ENCODE peak calls at places on chromosomes 5 and 9, in five cellular contexts. C is ELR; G is IMR-90; Q is endothelial cell of umbilical vein; F is CD4-positive, alpha-beta T cell. Z is an unnamed sample.

GRCh38 chr5:128378636-128379035 is 159.4 kb downstream of the FBN2 start:
- DNase-seq in C (no peak), G (peak), F (no peak), Q (no peak), Z (no peak)

GRCh38 chr5:64210866-64211265 is 45.2 kb downstream of the RNF180 start:
- DNase-seq in Q (peak), C (peak), G (peak), F (no peak), Z (peak)

GRCh38 chr5:176611435-176611834 is 1.5 kb upstream of the GPRIN1 start:
- DNase-seq in Q (peak), G (peak), F (peak), C (peak), Z (peak)

GRCh38 chr5:133814152-133814551 is 154.3 kb downstream of the C5orf15 start:
- DNase-seq in C (no peak), Q (no peak), F (no peak), G (no peak), Z (peak)

GRCh38 chr9:89021154-89021803 is 30.0 kb downstream of the S1PR3 start:
- DNase-seq in F (no peak), G (peak), Q (peak), C (peak), Z (peak)

GRCh38 chr5:165457854-165458481 is 1952.5 kb downstream of the MAT2B start:
- DNase-seq in Q (peak), G (peak), C (peak), F (no peak), Z (peak)

GRCh38 chr9:137974746-137975526 is 97.4 kb downstream of the CACNA1B start:
- DNase-seq in G (no peak), Q (no peak), F (no peak), C (no peak), Z (no peak)

GRCh38 chr5:43704243-43704642 is 101.3 kb downstream of the NNT start:
- DNase-seq in C (no peak), Q (no peak), G (no peak), F (no peak), Z (no peak)

GRCh38 chr9:91734371-91734981 is 215.6 kb downstream of the ROR2 start:
- DNase-seq in G (peak), F (peak), C (peak), Q (peak), Z (peak)

GRCh38 chr5:171907731-171908343 is 98.6 kb downstream of the FBXW11 start:
- DNase-seq in C (peak), G (peak), Q (peak), F (peak), Z (peak)

GRCh38 chr5:108747111-108748009 is at the start of gene FER:
- DNase-seq in G (peak), C (peak), Q (peak), F (peak), Z (peak)

GRCh38 chr5:107808671-107809137 is 138.0 kb upstream of the EFNA5 start:
- DNase-seq in Q (no peak), G (no peak), F (no peak), C (no peak), Z (no peak)

GRCh38 chr5:176542135-176542595 is 5.0 kb upstream of the RNF44 start:
- DNase-seq in Q (no peak), F (peak), C (no peak), G (no peak), Z (no peak)

GRCh38 chr5:58855851-58856739 is 273.2 kb downstream of the RAB3C start:
- DNase-seq in Q (no peak), F (no peak), G (no peak), C (no peak), Z (no peak)

GRCh38 chr9:87040410-87041009 is 93.2 kb upstream of the GAS1 start:
- DNase-seq in F (no peak), Q (no peak), C (no peak), G (no peak), Z (no peak)

GRCh38 chr5:136200761-136201160 is 7.8 kb upstream of the SMIM32 start:
- DNase-seq in G (no peak), C (no peak), Q (no peak), F (no peak), Z (no peak)

GRCh38 chr5:151757233-151758140 is 944 bp downstream of the ATOX1 start:
- DNase-seq in Q (no peak), C (peak), G (no peak), F (peak), Z (peak)

GRCh38 chr5:59341155-59341554 is 552.4 kb downstream of the PDE4D start:
- DNase-seq in Q (no peak), G (no peak), F (no peak), C (no peak), Z (no peak)

GRCh38 chr5:124596595-124597388 is 149.6 kb downstream of the ZNF608 start:
- DNase-seq in Q (peak), G (peak), F (no peak), C (peak), Z (peak)

GRCh38 chr9:112025886-112026285 is 129.3 kb downstream of the UGCG start:
- DNase-seq in C (no peak), F (no peak), G (no peak), Q (no peak), Z (no peak)

GRCh38 chr9:20508242-20508641 is 114.1 kb downstream of the MLLT3 start:
- DNase-seq in G (no peak), F (no peak), C (peak), Q (no peak), Z (no peak)

GRCh38 chr5:14809369-14810144 is 62.0 kb downstream of the ANKH start:
- DNase-seq in Q (peak), C (peak), G (peak), F (peak), Z (peak)

GRCh38 chr5:110469486-110469885 is 257.0 kb downstream of the TMEM232 start:
- DNase-seq in Q (no peak), C (no peak), G (no peak), F (no peak), Z (no peak)